ENCODE peak calls at places on chromosomes 11 and 22, in eight cellular contexts. I is lower leg skin; U is dorsolateral prefrontal cortex; N is OCI-LY7; L is CD8-positive, alpha-beta T cell; X is HL-60; J is stomach; E is adrenal gland. M is an unnamed sample.
A peak's percentile ranks its signal among the peaks of the same experiment; 100 is the strongest.

GRCh38 chr11:2380807-2381350 is 3.8 kb downstream of the CD81 start:
- DNase-seq in U (no peak), L (no peak), N (no peak), J (peak; percentile 47), E (peak; percentile 88), I (peak; percentile 74), X (peak; percentile 45), M (peak; percentile 61)

GRCh38 chr11:64245797-64246623 is 733 bp downstream of the PPP1R14B start:
- DNase-seq in X (peak; percentile 75), L (peak; percentile 44), N (peak; percentile 64), U (peak; percentile 62), J (peak; percentile 70), I (peak; percentile 90), E (peak; percentile 88), M (peak; percentile 56)

GRCh38 chr11:110761994-110762393 is 49.8 kb upstream of the ARHGAP20 start:
- DNase-seq in U (no peak), J (no peak), N (no peak), X (no peak), E (no peak), L (no peak), I (no peak), M (no peak)

GRCh38 chr22:47063071-47063509 is 300.6 kb downstream of the TBC1D22A start:
- DNase-seq in U (no peak), J (peak; percentile 14), L (no peak), N (no peak), I (no peak), E (no peak), X (no peak), M (no peak)

GRCh38 chr11:59416613-59417012 is 9.6 kb downstream of the OR5A2 start:
- DNase-seq in N (no peak), J (no peak), I (no peak), U (peak; percentile 57), L (no peak), E (no peak), X (no peak), M (no peak)

GRCh38 chr11:69000831-69001245 is 12.2 kb downstream of the MRGPRF start:
- DNase-seq in I (no peak), N (no peak), X (no peak), U (peak; percentile 28), J (no peak), E (peak; percentile 78), L (no peak), M (no peak)

GRCh38 chr22:22210375-22210774 is 34.2 kb upstream of the VPREB1 start:
- DNase-seq in I (no peak), E (no peak), X (no peak), L (no peak), U (no peak), J (no peak), N (no peak), M (peak; percentile 71)

GRCh38 chr11:62671272-62671603 is 235 bp upstream of the UQCC3 start:
- DNase-seq in I (no peak), U (no peak), N (no peak), L (no peak), X (no peak), J (no peak), E (peak; percentile 33), M (no peak)

GRCh38 chr11:118918128-118918685 is 7.5 kb downstream of the BCL9L start:
- DNase-seq in J (peak; percentile 78), E (peak; percentile 85), L (no peak), N (no peak), X (no peak), I (peak; percentile 86), U (no peak), M (no peak)

GRCh38 chr11:60700689-60701508 is 1.5 kb downstream of the MS4A8 start:
- DNase-seq in I (no peak), L (no peak), X (no peak), E (no peak), U (no peak), J (peak; percentile 40), N (peak; percentile 32), M (peak; percentile 49)
- TF ChIP-seq CTCF in I (no peak), L (no peak), X (no peak), E (peak; percentile 26), U (peak; percentile 9), J (peak; percentile 64), N (peak; percentile 72), M (peak; percentile 38)

GRCh38 chr11:78576549-78577097 is 2.0 kb upstream of the NARS2 start:
- DNase-seq in N (no peak), E (no peak), X (peak; percentile 55), J (no peak), L (no peak), I (no peak), U (no peak), M (no peak)

GRCh38 chr11:78577495-78577894 is 2.8 kb upstream of the NARS2 start:
- DNase-seq in I (no peak), U (no peak), E (no peak), J (no peak), N (no peak), X (peak; percentile 15), L (no peak), M (no peak)

GRCh38 chr11:78575478-78575877 is 814 bp upstream of the NARS2 start:
- DNase-seq in U (no peak), L (no peak), X (no peak), N (no peak), E (no peak), J (no peak), I (no peak), M (no peak)

GRCh38 chr11:78573271-78574035 is 1.2 kb downstream of the NARS2 start:
- DNase-seq in L (no peak), J (no peak), N (no peak), X (no peak), U (no peak), E (no peak), I (no peak), M (no peak)

DNA sequence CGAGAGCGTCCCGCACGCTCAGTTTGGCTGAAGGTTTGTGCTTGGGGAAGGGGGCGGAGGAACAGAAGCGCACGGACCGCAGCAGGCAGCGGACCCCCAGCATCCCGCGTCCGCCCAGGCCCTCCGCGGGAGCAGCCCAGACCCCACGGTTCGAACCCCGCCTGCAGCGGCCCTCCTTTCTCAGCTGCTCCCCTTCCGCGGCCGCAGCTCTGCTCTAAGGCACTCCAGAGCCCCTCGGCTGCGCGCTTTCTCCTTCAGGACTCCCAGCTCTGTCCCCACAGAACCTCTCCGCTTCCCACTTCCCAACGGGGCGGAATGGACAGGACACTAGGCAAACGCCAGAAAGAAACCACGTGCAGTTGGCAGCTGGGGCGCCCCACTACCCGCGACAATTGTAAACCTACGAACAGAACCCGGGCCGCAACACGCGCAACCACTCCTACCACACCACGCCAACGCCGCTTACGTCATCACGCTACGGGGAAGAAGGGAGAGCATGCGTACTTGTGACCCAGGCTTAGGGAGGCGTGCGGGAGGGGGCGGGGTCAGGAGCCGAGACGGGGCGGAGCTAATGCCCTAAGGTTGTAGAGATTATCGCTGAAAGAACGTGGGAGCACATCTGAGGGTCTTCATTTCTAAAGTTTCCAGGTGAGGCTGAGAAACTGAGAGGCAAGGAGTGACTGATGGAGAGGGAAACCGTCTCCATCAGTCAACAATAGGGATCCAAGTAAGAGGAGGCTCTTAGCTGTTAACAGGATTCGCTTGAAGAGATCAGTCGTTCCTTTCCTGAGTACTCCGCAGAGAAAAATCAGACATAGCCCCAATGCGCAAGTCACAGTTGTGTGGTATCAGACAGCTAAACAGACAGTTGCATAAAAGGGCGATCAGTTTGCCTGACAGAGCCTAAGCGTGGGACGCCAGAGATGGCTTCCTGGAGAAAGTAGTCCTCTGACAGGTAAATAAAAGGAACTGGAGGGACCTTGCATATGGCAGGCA is at the start of gene NARS2:
- DNase-seq in E (peak; percentile 98), L (peak; percentile 96), X (peak; percentile 98), J (peak; percentile 98), N (peak; percentile 96), U (peak; percentile 98), I (peak; percentile 98), M (peak; percentile 94)
- TF ChIP-seq CTCF in E (no peak), L (no peak), X (no peak), J (no peak), N (no peak), U (no peak), I (no peak), M (no peak)

DNA sequence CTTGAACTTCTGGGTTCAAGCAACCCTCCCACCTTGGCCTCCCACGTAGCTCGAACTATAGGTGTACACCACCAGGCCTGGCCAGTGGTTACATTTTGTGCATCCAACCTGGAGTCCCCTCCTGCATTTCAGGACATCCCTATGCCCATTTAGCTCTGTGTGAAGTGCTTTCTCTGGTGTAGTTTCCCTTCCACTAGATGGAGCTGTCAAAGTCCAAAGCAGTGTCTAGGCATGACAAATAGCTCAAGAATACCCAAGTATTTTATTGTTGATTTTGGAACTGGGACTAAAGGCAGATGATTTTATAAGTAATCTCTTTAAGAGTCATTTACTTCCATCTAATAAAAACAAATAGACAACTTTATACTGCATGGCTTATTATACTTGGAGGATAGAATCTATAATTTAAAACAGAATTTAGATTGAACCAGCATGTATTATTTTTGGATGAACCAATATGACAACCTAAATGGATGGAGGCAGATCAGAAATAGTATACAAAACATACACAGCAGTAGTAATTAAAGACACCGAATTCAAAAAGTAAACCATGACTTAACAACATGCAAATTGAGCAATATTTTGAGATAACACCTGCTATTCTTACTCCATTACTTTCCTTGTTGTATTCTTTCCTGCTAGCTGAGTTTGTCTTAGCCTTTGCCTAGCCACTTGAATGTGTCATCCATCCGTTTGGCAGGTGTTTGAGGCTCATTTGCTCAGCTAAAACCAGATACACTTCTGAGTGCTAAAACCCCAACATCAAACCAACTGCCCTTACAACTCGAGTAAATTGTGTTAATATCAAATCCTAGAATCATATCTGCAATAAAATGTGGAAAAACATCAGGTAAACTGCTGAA is 37.7 kb downstream of the EIF4ENIF1 start:
- DNase-seq in L (no peak), J (no peak), E (no peak), I (no peak), X (peak; percentile 39), N (peak; percentile 67), U (no peak), M (peak; percentile 41)
- TF ChIP-seq CTCF in L (peak; percentile 30), J (peak; percentile 33), E (peak; percentile 32), I (no peak), X (peak; percentile 49), N (peak; percentile 90), U (no peak), M (peak; percentile 39)

GRCh38 chr11:10322830-10323792 is 18.2 kb downstream of the ADM start:
- DNase-seq in L (no peak), E (peak; percentile 82), I (peak; percentile 75), N (peak; percentile 76), J (peak; percentile 67), U (no peak), X (no peak), M (peak; percentile 55)
- TF ChIP-seq CTCF in L (peak; percentile 55), E (peak; percentile 80), I (no peak), N (peak; percentile 87), J (peak; percentile 77), U (peak; percentile 58), X (peak; percentile 7), M (peak; percentile 28)

GRCh38 chr11:66491315-66491935 is 11.2 kb downstream of the DPP3 start:
- DNase-seq in E (no peak), J (no peak), U (no peak), N (no peak), X (no peak), L (no peak), I (no peak), M (no peak)
- TF ChIP-seq CTCF in E (no peak), J (no peak), U (no peak), N (peak; percentile 64), X (no peak), L (no peak), I (no peak), M (no peak)

GRCh38 chr22:50576070-50576469 is 2.2 kb downstream of the CPT1B start:
- DNase-seq in X (peak; percentile 16), E (peak; percentile 28), I (no peak), U (no peak), N (no peak), J (no peak), L (no peak), M (no peak)
- TF ChIP-seq CTCF in X (no peak), E (peak; percentile 24), I (no peak), U (no peak), N (peak; percentile 29), J (no peak), L (no peak), M (no peak)

GRCh38 chr11:134861490-134862107 is 449.6 kb upstream of the B3GAT1 start:
- DNase-seq in X (no peak), U (no peak), L (no peak), J (no peak), N (no peak), I (no peak), E (no peak), M (no peak)
- TF ChIP-seq CTCF in X (peak; percentile 7), U (no peak), L (no peak), J (no peak), N (peak; percentile 83), I (no peak), E (no peak), M (no peak)